ENCODE peak calls at places on chromosomes 5 and 9, in four cellular contexts. V, O, U and B are unnamed samples.

GRCh38 chr9:17509151-17509550 is 69.7 kb upstream of the SH3GL2 start:
- DNase-seq in U (no peak), O (no peak), V (no peak), B (no peak)

GRCh38 chr9:120344230-120344629 is 235.7 kb downstream of the CDK5RAP2 start:
- DNase-seq in V (peak), O (no peak), U (no peak), B (peak)

GRCh38 chr9:31137151-31137849 is 1247.1 kb upstream of the ACO1 start:
- DNase-seq in V (peak), O (no peak), U (no peak), B (peak)

GRCh38 chr9:91978739-91979414 is 28.8 kb upstream of the ROR2 start:
- DNase-seq in V (peak), O (no peak), U (no peak), B (peak)

GRCh38 chr5:142215915-142216681 is 107.5 kb downstream of the NDFIP1 start:
- DNase-seq in O (no peak), U (no peak), V (peak), B (peak)

GRCh38 chr5:160547061-160547460 is 125.4 kb downstream of the PTTG1 start:
- DNase-seq in V (no peak), U (no peak), O (no peak), B (no peak)

GRCh38 chr5:137754961-137755762 is 999 bp upstream of the HNRNPA0 start:
- DNase-seq in U (no peak), V (no peak), O (no peak), B (no peak)

GRCh38 chr9:16192403-16193017 is 639.7 kb downstream of the CCDC171 start:
- DNase-seq in O (no peak), U (no peak), V (peak), B (peak)

GRCh38 chr9:94761506-94761905 is 35.0 kb downstream of the AOPEP start:
- DNase-seq in V (peak), U (no peak), O (no peak), B (no peak)

GRCh38 chr9:4970970-4971641 is 14.0 kb upstream of the JAK2 start:
- DNase-seq in V (no peak), O (peak), U (no peak), B (no peak)

GRCh38 chr5:155591273-155591672 is 577.7 kb downstream of the KIF4B start:
- DNase-seq in V (no peak), O (no peak), U (no peak), B (no peak)

GRCh38 chr5:88145205-88145602 is 123.4 kb downstream of the TMEM161B start:
- DNase-seq in O (no peak), U (no peak), V (no peak), B (no peak)

GRCh38 chr5:112703866-112704820 is 33.5 kb upstream of the APC start:
- DNase-seq in U (no peak), V (peak), O (no peak), B (peak)